ENCODE peak calls at places on chromosomes 11 and 22, in seven cellular contexts. D is activated CD4-positive, alpha-beta T cell treated with anti-CD3 and anti-CD28 coated beads, Interleukin-2, amount 10 ng/mL, durations not matched to agents 7 days and 5 days; Q is EL; H is hippocampal formation; L is GM12865; P is AG08395; M is NCI-H1048. R is an unnamed sample.

GRCh38 chr11:111064118-111064517 is 181.4 kb upstream of the POU2AF2 start:
- DNase-seq in D (no peak), Q (peak; percentile 87), H (peak; percentile 14), L (no peak), P (no peak), M (no peak), R (no peak)

GRCh38 chr11:61334434-61335354 is 1.7 kb downstream of the TKFC start:
- DNase-seq in D (no peak), Q (peak; percentile 54), H (no peak), L (no peak), P (no peak), M (no peak), R (no peak)

GRCh38 chr11:83454674-83455073 is 168.5 kb upstream of the CCDC90B start:
- DNase-seq in D (no peak), Q (no peak), H (no peak), L (no peak), P (no peak), M (no peak), R (no peak)

GRCh38 chr11:63764712-63765631 is 3.6 kb downstream of the ZFTA start:
- DNase-seq in D (no peak), Q (no peak), H (no peak), L (no peak), P (no peak), M (no peak), R (peak; percentile 85)

GRCh38 chr22:20494978-20495860 is at the start of gene KLHL22:
- DNase-seq in D (peak; percentile 27), Q (peak; percentile 41), H (no peak), L (peak; percentile 54), P (peak; percentile 27), M (no peak), R (peak; percentile 62)

GRCh38 chr11:65506770-65507485 is 8.1 kb downstream of the MALAT1 start:
- DNase-seq in D (peak; percentile 34), Q (peak; percentile 77), H (peak; percentile 76), L (peak; percentile 89), P (peak; percentile 27), M (no peak), R (peak; percentile 78)

GRCh38 chr11:2891291-2891690 is 5.7 kb upstream of the CDKN1C start:
- DNase-seq in D (no peak), Q (no peak), H (no peak), L (no peak), P (no peak), M (no peak), R (no peak)

GRCh38 chr11:100867601-100868000 is 180.5 kb downstream of the ARHGAP42 start:
- DNase-seq in D (no peak), Q (no peak), H (no peak), L (no peak), P (no peak), M (no peak), R (peak; percentile 30)

R was measured in left kidney.